ENCODE peak calls at places on chromosome X, in eight cellular contexts. One of them, this sample, is unnamed.
A peak's percentile ranks its signal among the peaks of the same experiment; 100 is the strongest.

GRCh38 chrX:24025741-24026402 is 1.1 kb downstream of the KLHL15 start:
- DNase-seq in HCT116: peak; percentile 24
- DNase-seq in stomach: no peak
- DNase-seq in right cardiac atrium: no peak
- DNase-seq in body of pancreas: peak; percentile 41
- DNase-seq in cardiac muscle cell: no peak
- DNase-seq in suprapubic skin: peak; percentile 65
- DNase-seq in iPS DF 6.9: no peak
- DNase-seq in this sample: no peak

GRCh38 chrX:132058050-132058449 is 34.9 kb downstream of the STK26 start:
- DNase-seq in HCT116: no peak
- DNase-seq in stomach: no peak
- DNase-seq in right cardiac atrium: no peak
- DNase-seq in body of pancreas: no peak
- DNase-seq in cardiac muscle cell: no peak
- DNase-seq in suprapubic skin: no peak
- DNase-seq in iPS DF 6.9: no peak
- DNase-seq in this sample: no peak

GRCh38 chrX:11913001-11913400 is 155.0 kb downstream of the MSL3 start:
- DNase-seq in HCT116: no peak
- DNase-seq in stomach: no peak
- DNase-seq in right cardiac atrium: no peak
- DNase-seq in body of pancreas: no peak
- DNase-seq in cardiac muscle cell: no peak
- DNase-seq in suprapubic skin: no peak
- DNase-seq in iPS DF 6.9: no peak
- DNase-seq in this sample: no peak

GRCh38 chrX:108312938-108313337 is 125.3 kb downstream of the COL4A6 start:
- DNase-seq in HCT116: peak; percentile 55
- DNase-seq in stomach: peak; percentile 27
- DNase-seq in right cardiac atrium: peak; percentile 58
- DNase-seq in body of pancreas: peak; percentile 14
- DNase-seq in cardiac muscle cell: peak; percentile 52
- DNase-seq in suprapubic skin: peak; percentile 49
- DNase-seq in iPS DF 6.9: no peak
- DNase-seq in this sample: no peak

GRCh38 chrX:31266172-31267076 is 194.6 kb upstream of the FTHL17 start:
- DNase-seq in HCT116: no peak
- DNase-seq in stomach: peak; percentile 65
- DNase-seq in right cardiac atrium: peak; percentile 86
- DNase-seq in body of pancreas: peak; percentile 81
- DNase-seq in cardiac muscle cell: peak; percentile 72
- DNase-seq in suprapubic skin: peak; percentile 72
- DNase-seq in iPS DF 6.9: no peak
- DNase-seq in this sample: peak; percentile 76

GRCh38 chrX:9537781-9538180 is 72.9 kb downstream of the TBL1X start:
- DNase-seq in HCT116: no peak
- DNase-seq in stomach: no peak
- DNase-seq in right cardiac atrium: no peak
- DNase-seq in body of pancreas: no peak
- DNase-seq in cardiac muscle cell: no peak
- DNase-seq in suprapubic skin: no peak
- DNase-seq in iPS DF 6.9: no peak
- DNase-seq in this sample: no peak

GRCh38 chrX:124829930-124830329 is 483.6 kb downstream of the SH2D1A start:
- DNase-seq in HCT116: no peak
- DNase-seq in stomach: no peak
- DNase-seq in right cardiac atrium: no peak
- DNase-seq in body of pancreas: no peak
- DNase-seq in cardiac muscle cell: no peak
- DNase-seq in suprapubic skin: no peak
- DNase-seq in iPS DF 6.9: no peak
- DNase-seq in this sample: no peak

GRCh38 chrX:24542756-24543155 is 77.7 kb downstream of the PDK3 start:
- DNase-seq in HCT116: no peak
- DNase-seq in stomach: no peak
- DNase-seq in right cardiac atrium: no peak
- DNase-seq in body of pancreas: no peak
- DNase-seq in cardiac muscle cell: no peak
- DNase-seq in suprapubic skin: no peak
- DNase-seq in iPS DF 6.9: no peak
- DNase-seq in this sample: no peak

GRCh38 chrX:70444326-70445196 is at the start of gene DLG3:
- DNase-seq in HCT116: no peak
- DNase-seq in stomach: no peak
- DNase-seq in right cardiac atrium: peak; percentile 72
- DNase-seq in body of pancreas: peak; percentile 40
- DNase-seq in cardiac muscle cell: peak; percentile 57
- DNase-seq in suprapubic skin: no peak
- DNase-seq in iPS DF 6.9: no peak
- DNase-seq in this sample: peak; percentile 82

GRCh38 chrX:43405191-43405590 is 250.9 kb upstream of the MAOA start:
- DNase-seq in HCT116: no peak
- DNase-seq in stomach: no peak
- DNase-seq in right cardiac atrium: no peak
- DNase-seq in body of pancreas: no peak
- DNase-seq in cardiac muscle cell: no peak
- DNase-seq in suprapubic skin: no peak
- DNase-seq in iPS DF 6.9: no peak
- DNase-seq in this sample: no peak

GRCh38 chrX:107483976-107484726 is 34.7 kb downstream of the FRMPD3 start:
- DNase-seq in HCT116: no peak
- DNase-seq in stomach: no peak
- DNase-seq in right cardiac atrium: peak; percentile 79
- DNase-seq in body of pancreas: no peak
- DNase-seq in cardiac muscle cell: peak; percentile 76
- DNase-seq in suprapubic skin: no peak
- DNase-seq in iPS DF 6.9: no peak
- DNase-seq in this sample: peak; percentile 37

GRCh38 chrX:41480508-41481260 is 33.5 kb downstream of the NYX start:
- DNase-seq in HCT116: no peak
- DNase-seq in stomach: no peak
- DNase-seq in right cardiac atrium: no peak
- DNase-seq in body of pancreas: no peak
- DNase-seq in cardiac muscle cell: no peak
- DNase-seq in suprapubic skin: no peak
- DNase-seq in iPS DF 6.9: no peak
- DNase-seq in this sample: no peak

GRCh38 chrX:74797338-74797887 is 127.8 kb downstream of the NEXMIF start:
- DNase-seq in HCT116: no peak
- DNase-seq in stomach: no peak
- DNase-seq in right cardiac atrium: no peak
- DNase-seq in body of pancreas: no peak
- DNase-seq in cardiac muscle cell: no peak
- DNase-seq in suprapubic skin: no peak
- DNase-seq in iPS DF 6.9: no peak
- DNase-seq in this sample: no peak

GRCh38 chrX:129626026-129626425 is 28.7 kb downstream of the APLN start:
- DNase-seq in HCT116: no peak
- DNase-seq in stomach: no peak
- DNase-seq in right cardiac atrium: no peak
- DNase-seq in body of pancreas: no peak
- DNase-seq in cardiac muscle cell: no peak
- DNase-seq in suprapubic skin: no peak
- DNase-seq in iPS DF 6.9: no peak
- DNase-seq in this sample: no peak

GRCh38 chrX:93422693-93423092 is 250.7 kb downstream of the NAP1L3 start:
- DNase-seq in HCT116: no peak
- DNase-seq in stomach: no peak
- DNase-seq in right cardiac atrium: no peak
- DNase-seq in body of pancreas: peak; percentile 13
- DNase-seq in cardiac muscle cell: peak; percentile 76
- DNase-seq in suprapubic skin: no peak
- DNase-seq in iPS DF 6.9: peak; percentile 11
- DNase-seq in this sample: peak; percentile 46

GRCh38 chrX:19855700-19856381 is 31.6 kb downstream of the SH3KBP1 start:
- DNase-seq in HCT116: no peak
- DNase-seq in stomach: no peak
- DNase-seq in right cardiac atrium: no peak
- DNase-seq in body of pancreas: no peak
- DNase-seq in cardiac muscle cell: no peak
- DNase-seq in suprapubic skin: no peak
- DNase-seq in iPS DF 6.9: no peak
- DNase-seq in this sample: no peak
- H3K4me1 ChIP-seq in HCT116: no peaks in the 10 kb centered on the region
- H3K4me1 ChIP-seq in stomach: peaks cover 12% of the 10 kb centered on the region
- H3K4me1 ChIP-seq in right cardiac atrium: peaks cover 2% of the 10 kb centered on the region
- H3K4me1 ChIP-seq in body of pancreas: no peaks in the 10 kb centered on the region
- H3K4me1 ChIP-seq in cardiac muscle cell: peaks cover 2% of the 10 kb centered on the region
- H3K4me1 ChIP-seq in suprapubic skin: no peaks in the 10 kb centered on the region
- H3K4me1 ChIP-seq in iPS DF 6.9: no peaks in the 10 kb centered on the region
- H3K4me1 ChIP-seq in this sample: peaks cover 7% of the 10 kb centered on the region

GRCh38 chrX:261167-261857 is 19.9 kb upstream of the PLCXD1 start:
- DNase-seq in HCT116: no peak
- DNase-seq in stomach: peak; percentile 51
- DNase-seq in right cardiac atrium: peak; percentile 64
- DNase-seq in body of pancreas: no peak
- DNase-seq in cardiac muscle cell: no peak
- DNase-seq in suprapubic skin: no peak
- DNase-seq in iPS DF 6.9: no peak
- DNase-seq in this sample: no peak
- H3K27me3 ChIP-seq in HCT116: no peaks in the 10 kb centered on the region
- H3K27me3 ChIP-seq in stomach: peaks cover 17% of the 10 kb centered on the region
- H3K27me3 ChIP-seq in right cardiac atrium: no peaks in the 10 kb centered on the region
- H3K27me3 ChIP-seq in body of pancreas: no peaks in the 10 kb centered on the region
- H3K27me3 ChIP-seq in cardiac muscle cell: no peaks in the 10 kb centered on the region
- H3K27me3 ChIP-seq in suprapubic skin: peaks cover 8% of the 10 kb centered on the region
- H3K27me3 ChIP-seq in iPS DF 6.9: no peaks in the 10 kb centered on the region
- H3K27me3 ChIP-seq in this sample: no peaks in the 10 kb centered on the region

DNA sequence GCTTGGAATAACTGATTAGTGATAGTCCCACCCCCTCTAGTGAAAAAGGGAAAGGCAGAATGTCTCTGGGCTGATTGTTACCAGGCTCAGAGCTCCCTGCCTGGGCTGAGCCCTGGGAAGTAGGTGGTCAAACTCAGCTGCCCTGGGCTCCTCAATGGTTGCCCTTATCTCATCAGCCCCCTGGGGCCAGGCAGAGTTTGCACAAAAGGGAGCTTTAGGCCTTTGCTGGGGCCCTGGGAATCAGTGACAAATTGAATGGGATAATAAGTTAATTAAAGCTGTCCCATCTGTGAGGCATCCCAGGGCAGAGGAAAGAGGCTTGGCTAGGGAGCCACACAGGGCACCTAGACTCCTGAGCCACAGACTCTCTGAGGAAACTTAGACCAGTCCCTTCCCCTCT is 89.0 kb downstream of the EFNB1 start:
- DNase-seq in HCT116: no peak
- DNase-seq in stomach: no peak
- DNase-seq in right cardiac atrium: no peak
- DNase-seq in body of pancreas: no peak
- DNase-seq in cardiac muscle cell: no peak
- DNase-seq in suprapubic skin: no peak
- DNase-seq in iPS DF 6.9: no peak
- DNase-seq in this sample: no peak
- H3K4me1 ChIP-seq in HCT116: no peaks in the 10 kb centered on the region
- H3K4me1 ChIP-seq in stomach: no peaks in the 10 kb centered on the region
- H3K4me1 ChIP-seq in right cardiac atrium: peaks cover 4% of the 10 kb centered on the region
- H3K4me1 ChIP-seq in body of pancreas: no peaks in the 10 kb centered on the region
- H3K4me1 ChIP-seq in cardiac muscle cell: peaks cover 3% of the 10 kb centered on the region
- H3K4me1 ChIP-seq in suprapubic skin: no peaks in the 10 kb centered on the region
- H3K4me1 ChIP-seq in iPS DF 6.9: peaks cover 2% of the 10 kb centered on the region
- H3K4me1 ChIP-seq in this sample: no peaks in the 10 kb centered on the region

GRCh38 chrX:4708970-4709760 is 995.7 kb upstream of the PRKX start:
- DNase-seq in HCT116: no peak
- DNase-seq in stomach: peak; percentile 36
- DNase-seq in right cardiac atrium: no peak
- DNase-seq in body of pancreas: peak; percentile 57
- DNase-seq in cardiac muscle cell: no peak
- DNase-seq in suprapubic skin: no peak
- DNase-seq in iPS DF 6.9: no peak
- DNase-seq in this sample: no peak
- H3K27me3 ChIP-seq in HCT116: no peaks in the 10 kb centered on the region
- H3K27me3 ChIP-seq in stomach: no peaks in the 10 kb centered on the region
- H3K27me3 ChIP-seq in right cardiac atrium: no peaks in the 10 kb centered on the region
- H3K27me3 ChIP-seq in body of pancreas: no peaks in the 10 kb centered on the region
- H3K27me3 ChIP-seq in cardiac muscle cell: no peaks in the 10 kb centered on the region
- H3K27me3 ChIP-seq in suprapubic skin: no peaks in the 10 kb centered on the region
- H3K27me3 ChIP-seq in iPS DF 6.9: no peaks in the 10 kb centered on the region
- H3K27me3 ChIP-seq in this sample: no peaks in the 10 kb centered on the region

GRCh38 chrX:150229030-150229429 is 134.1 kb upstream of the MAMLD1 start:
- DNase-seq in HCT116: no peak
- DNase-seq in stomach: no peak
- DNase-seq in right cardiac atrium: no peak
- DNase-seq in body of pancreas: no peak
- DNase-seq in cardiac muscle cell: no peak
- DNase-seq in suprapubic skin: no peak
- DNase-seq in iPS DF 6.9: no peak
- DNase-seq in this sample: no peak

GRCh38 chrX:150227321-150227860 is 135.7 kb upstream of the MAMLD1 start:
- DNase-seq in HCT116: no peak
- DNase-seq in stomach: no peak
- DNase-seq in right cardiac atrium: no peak
- DNase-seq in body of pancreas: no peak
- DNase-seq in cardiac muscle cell: no peak
- DNase-seq in suprapubic skin: no peak
- DNase-seq in iPS DF 6.9: no peak
- DNase-seq in this sample: no peak

GRCh38 chrX:150227873-150228272 is 135.2 kb upstream of the MAMLD1 start:
- DNase-seq in HCT116: no peak
- DNase-seq in stomach: no peak
- DNase-seq in right cardiac atrium: no peak
- DNase-seq in body of pancreas: no peak
- DNase-seq in cardiac muscle cell: no peak
- DNase-seq in suprapubic skin: no peak
- DNase-seq in iPS DF 6.9: no peak
- DNase-seq in this sample: no peak

GRCh38 chrX:150226223-150226965 is 136.7 kb upstream of the MAMLD1 start:
- DNase-seq in HCT116: no peak
- DNase-seq in stomach: no peak
- DNase-seq in right cardiac atrium: no peak
- DNase-seq in body of pancreas: no peak
- DNase-seq in cardiac muscle cell: no peak
- DNase-seq in suprapubic skin: no peak
- DNase-seq in iPS DF 6.9: no peak
- DNase-seq in this sample: no peak

GRCh38 chrX:150229481-150229880 is 133.6 kb upstream of the MAMLD1 start:
- DNase-seq in HCT116: no peak
- DNase-seq in stomach: no peak
- DNase-seq in right cardiac atrium: no peak
- DNase-seq in body of pancreas: peak; percentile 51
- DNase-seq in cardiac muscle cell: no peak
- DNase-seq in suprapubic skin: no peak
- DNase-seq in iPS DF 6.9: no peak
- DNase-seq in this sample: no peak
- H3K4me1 ChIP-seq in HCT116: no peaks in the 10 kb centered on the region
- H3K4me1 ChIP-seq in stomach: no peaks in the 10 kb centered on the region
- H3K4me1 ChIP-seq in right cardiac atrium: no peaks in the 10 kb centered on the region
- H3K4me1 ChIP-seq in body of pancreas: no peaks in the 10 kb centered on the region
- H3K4me1 ChIP-seq in cardiac muscle cell: no peaks in the 10 kb centered on the region
- H3K4me1 ChIP-seq in suprapubic skin: no peaks in the 10 kb centered on the region
- H3K4me1 ChIP-seq in iPS DF 6.9: peaks cover 1% of the 10 kb centered on the region
- H3K4me1 ChIP-seq in this sample: peaks cover 3% of the 10 kb centered on the region

GRCh38 chrX:133983974-133984578 is 1.3 kb downstream of the GPC3 start:
- DNase-seq in HCT116: no peak
- DNase-seq in stomach: no peak
- DNase-seq in right cardiac atrium: peak; percentile 59
- DNase-seq in body of pancreas: no peak
- DNase-seq in cardiac muscle cell: peak; percentile 28
- DNase-seq in suprapubic skin: no peak
- DNase-seq in iPS DF 6.9: no peak
- DNase-seq in this sample: peak; percentile 60
- H3K27me3 ChIP-seq in HCT116: no peaks in the 10 kb centered on the region
- H3K27me3 ChIP-seq in stomach: peaks cover 38% of the 10 kb centered on the region
- H3K27me3 ChIP-seq in right cardiac atrium: no peaks in the 10 kb centered on the region
- H3K27me3 ChIP-seq in body of pancreas: no peaks in the 10 kb centered on the region
- H3K27me3 ChIP-seq in cardiac muscle cell: peaks cover 7% of the 10 kb centered on the region
- H3K27me3 ChIP-seq in suprapubic skin: peaks cover 10% of the 10 kb centered on the region
- H3K27me3 ChIP-seq in iPS DF 6.9: peaks cover 2% of the 10 kb centered on the region
- H3K27me3 ChIP-seq in this sample: no peaks in the 10 kb centered on the region

This sample was measured in HAP-1.